ENCODE peak calls at places on chromosomes 6 and 20, in eight cellular contexts. Y is CD8-positive, alpha-beta T cell; Z is left lung; C is mammary epithelial cell; H is Caco-2; Q is stomach; V is prostate gland; T is A673. G is an unnamed sample.

GRCh38 chr6:16375828-16376227 is 137.4 kb downstream of the GMPR start:
- DNase-seq in Y (no peak), Z (no peak), C (no peak), H (no peak), Q (no peak), V (no peak), T (no peak), G (no peak)

GRCh38 chr6:10485406-10485805 is 35.7 kb upstream of the GCNT2 start:
- DNase-seq in Y (no peak), Z (no peak), C (no peak), H (no peak), Q (no peak), V (peak; percentile 12), T (no peak), G (no peak)

GRCh38 chr6:167538746-167539145 is 213.9 kb downstream of the TTLL2 start:
- DNase-seq in Y (no peak), Z (no peak), C (no peak), H (no peak), Q (no peak), V (no peak), T (no peak), G (no peak)

GRCh38 chr6:67633058-67633457 is 1002.0 kb upstream of the ADGRB3 start:
- DNase-seq in Y (no peak), Z (no peak), C (no peak), H (no peak), Q (no peak), V (no peak), T (no peak), G (no peak)

GRCh38 chr6:33621396-33622388 is 570 bp downstream of the ITPR3 start:
- DNase-seq in Y (no peak), Z (peak; percentile 86), C (peak; percentile 66), H (peak; percentile 40), Q (peak; percentile 63), V (peak; percentile 47), T (peak; percentile 40), G (peak; percentile 59)

GRCh38 chr20:2237059-2237458 is 58.7 kb upstream of the TGM3 start:
- DNase-seq in Y (no peak), Z (no peak), C (peak; percentile 97), H (no peak), Q (peak; percentile 43), V (peak; percentile 34), T (peak; percentile 23), G (no peak)

GRCh38 chr20:19860742-19861141 is 102.7 kb downstream of the RIN2 start:
- DNase-seq in Y (no peak), Z (no peak), C (no peak), H (no peak), Q (no peak), V (no peak), T (no peak), G (no peak)

GRCh38 chr20:55882922-55883321 is 122.4 kb downstream of the CBLN4 start:
- DNase-seq in Y (no peak), Z (no peak), C (no peak), H (peak; percentile 20), Q (no peak), V (no peak), T (no peak), G (no peak)

GRCh38 chr20:4052554-4052953 is 37.2 kb upstream of the RNF24 start:
- DNase-seq in Y (no peak), Z (no peak), C (no peak), H (no peak), Q (no peak), V (no peak), T (no peak), G (no peak)

GRCh38 chr6:89239338-89239737 is 22.2 kb upstream of the GABRR1 start:
- DNase-seq in Y (no peak), Z (no peak), C (no peak), H (no peak), Q (no peak), V (no peak), T (peak; percentile 78), G (no peak)

GRCh38 chr6:117345292-117345610 is 79.9 kb downstream of the VGLL2 start:
- DNase-seq in Y (no peak), Z (no peak), C (no peak), H (no peak), Q (no peak), V (no peak), T (no peak), G (no peak)

GRCh38 chr20:15446373-15446772 is 1109.0 kb upstream of the FLRT3 start:
- DNase-seq in Y (no peak), Z (no peak), C (peak; percentile 84), H (no peak), Q (no peak), V (peak; percentile 25), T (no peak), G (no peak)

GRCh38 chr6:32177182-32177787 is 920 bp upstream of the RNF5 start:
- DNase-seq in Y (no peak), Z (no peak), C (no peak), H (peak; percentile 64), Q (no peak), V (no peak), T (peak; percentile 82), G (peak; percentile 70)

GRCh38 chr6:108578166-108578565 is 17.4 kb downstream of the FOXO3 start:
- DNase-seq in Y (no peak), Z (no peak), C (no peak), H (no peak), Q (no peak), V (no peak), T (no peak), G (no peak)

GRCh38 chr6:109434456-109434855 is 6.0 kb downstream of the PPIL6 start:
- DNase-seq in Y (no peak), Z (no peak), C (no peak), H (no peak), Q (no peak), V (no peak), T (no peak), G (peak; percentile 66)

GRCh38 chr20:57753332-57754164 is 43.7 kb upstream of the PMEPA1 start:
- DNase-seq in Y (no peak), Z (no peak), C (no peak), H (no peak), Q (no peak), V (no peak), T (no peak), G (no peak)

GRCh38 chr20:33062750-33063149 is 9.0 kb downstream of the BPIFB3 start:
- DNase-seq in Y (no peak), Z (no peak), C (no peak), H (no peak), Q (no peak), V (no peak), T (no peak), G (no peak)

GRCh38 chr20:33063271-33063670 is 9.6 kb downstream of the BPIFB3 start:
- DNase-seq in Y (no peak), Z (no peak), C (no peak), H (no peak), Q (no peak), V (no peak), T (no peak), G (no peak)

GRCh38 chr20:33065785-33066184 is 12.1 kb downstream of the BPIFB3 start:
- DNase-seq in Y (no peak), Z (no peak), C (peak; percentile 26), H (no peak), Q (no peak), V (no peak), T (no peak), G (no peak)

GRCh38 chr20:33062105-33062629 is 8.5 kb downstream of the BPIFB3 start:
- DNase-seq in Y (no peak), Z (no peak), C (no peak), H (no peak), Q (no peak), V (no peak), T (no peak), G (no peak)

DNA sequence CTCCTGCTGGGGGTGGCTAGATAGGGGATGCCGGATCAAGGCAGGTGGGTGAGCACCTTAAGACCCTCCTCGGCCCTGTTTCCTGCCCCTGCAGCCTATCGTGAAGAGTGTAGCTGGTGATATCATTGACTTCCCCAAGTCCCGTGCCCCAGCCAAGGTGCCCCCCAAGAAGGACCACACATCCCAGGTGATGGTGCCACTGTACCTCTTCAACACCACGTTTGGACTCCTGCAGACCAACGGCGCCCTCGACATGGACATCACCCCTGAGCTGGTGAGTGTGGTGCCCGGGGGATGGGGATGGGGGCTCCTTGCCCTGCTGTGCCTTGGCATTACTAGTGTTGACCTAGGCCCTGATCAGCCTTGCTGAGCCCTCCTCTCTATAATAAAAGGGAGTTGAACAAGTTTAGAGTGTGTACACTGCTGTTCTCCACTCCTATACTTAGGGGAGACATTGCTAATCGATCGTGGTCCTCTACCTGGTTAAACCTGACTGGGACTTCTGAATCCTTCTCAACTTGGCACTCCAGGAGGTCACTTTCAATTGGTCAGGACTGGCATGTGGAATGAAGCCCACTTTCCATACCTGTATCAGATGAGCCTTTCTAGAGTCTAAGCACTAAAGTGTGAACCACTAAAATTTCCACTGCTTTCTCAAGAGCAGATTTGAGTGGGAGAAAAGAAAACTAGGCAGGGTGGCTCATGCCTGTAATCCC is 11.0 kb downstream of the BPIFB3 start:
- DNase-seq in Y (no peak), Z (no peak), C (no peak), H (no peak), Q (no peak), V (no peak), T (no peak), G (no peak)
- H3K4me1 ChIP-seq in Y (no peaks in the 10 kb centered on the region), Z (no peaks in the 10 kb centered on the region), C (no peaks in the 10 kb centered on the region), H (no peaks in the 10 kb centered on the region), Q (no peaks in the 10 kb centered on the region), V (no peaks in the 10 kb centered on the region), T (no peaks in the 10 kb centered on the region), G (no peaks in the 10 kb centered on the region)

GRCh38 chr20:32236048-32236533 is 28.4 kb downstream of the POFUT1 start:
- DNase-seq in Y (no peak), Z (no peak), C (peak; percentile 72), H (no peak), Q (no peak), V (peak; percentile 17), T (no peak), G (no peak)
- H3K4me3 ChIP-seq in Y (no peak overlapping the region), Z (no peak overlapping the region), C (no peak overlapping the region), H (no peak overlapping the region), Q (no peak overlapping the region), V (no peak overlapping the region), T (no peak overlapping the region), G (no peak overlapping the region)

GRCh38 chr20:5522422-5522821 is 205.7 kb upstream of the PROKR2 start:
- DNase-seq in Y (no peak), Z (no peak), C (no peak), H (no peak), Q (no peak), V (no peak), T (no peak), G (no peak)
- H3K4me1 ChIP-seq in Y (no peaks in the 10 kb centered on the region), Z (no peaks in the 10 kb centered on the region), C (no peaks in the 10 kb centered on the region), H (peaks cover 3% of the 10 kb centered on the region), Q (peaks cover 4% of the 10 kb centered on the region), V (no peaks in the 10 kb centered on the region), T (no peaks in the 10 kb centered on the region), G (no peaks in the 10 kb centered on the region)

DNA sequence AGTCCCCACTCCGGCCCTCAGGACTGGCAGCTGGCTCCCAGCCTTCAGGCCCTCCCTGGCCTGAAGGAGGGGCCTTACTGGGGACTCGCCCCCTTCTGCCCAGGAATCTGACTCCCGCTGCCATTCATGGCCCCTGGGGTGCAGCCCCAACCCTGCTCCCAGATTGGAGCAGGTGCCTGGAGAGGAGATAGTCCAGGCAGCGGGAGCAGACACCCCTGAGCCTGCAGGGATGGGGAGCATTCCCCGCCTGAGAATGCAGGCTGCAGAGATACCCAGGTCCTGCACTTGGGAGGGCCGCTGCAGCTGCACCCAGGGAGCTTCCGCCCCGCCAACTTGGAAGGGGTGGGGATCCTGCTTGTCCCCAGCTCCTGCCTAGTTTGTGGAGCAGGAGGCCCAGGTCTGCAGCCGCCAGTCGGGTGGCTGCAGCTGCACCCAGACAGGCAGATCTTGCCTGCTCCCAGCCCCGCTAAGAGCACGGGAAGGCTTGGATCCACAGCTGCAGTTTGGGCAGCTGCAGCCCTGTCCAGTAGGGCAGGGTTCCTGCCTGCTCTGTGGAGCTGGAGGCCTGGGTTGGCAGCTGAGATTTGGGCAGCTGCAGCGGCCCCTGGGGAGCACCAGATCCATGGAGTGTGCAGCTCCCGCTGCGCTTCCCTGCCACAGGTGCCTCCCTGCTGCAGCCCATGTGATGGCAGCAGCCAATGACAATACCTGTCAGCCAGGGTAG is 5.2 kb downstream of the GTSF1L start:
- DNase-seq in Y (no peak), Z (no peak), C (no peak), H (no peak), Q (no peak), V (no peak), T (no peak), G (no peak)
- H3K4me3 ChIP-seq in Y (peak overlapping the region; percentile 31), Z (no peak overlapping the region), C (no peak overlapping the region), H (no peak overlapping the region), Q (no peak overlapping the region), V (no peak overlapping the region), T (no peak overlapping the region), G (no peak overlapping the region)

G was measured in HAP-1.